ENCODE peak calls at places on chromosomes 11 and 22, in six cellular contexts. K, R, O, T, D and U are unnamed samples.

GRCh38 chr11:70530010-70530409 is 131.7 kb downstream of the CTTN start:
- DNase-seq in K (no peak), R (no peak), O (no peak), T (no peak), D (no peak), U (no peak)

GRCh38 chr11:123300874-123301695 is 106.0 kb upstream of the CLMP start:
- DNase-seq in K (peak), R (no peak), O (no peak), T (no peak), D (no peak), U (no peak)

GRCh38 chr22:28710112-28710888 is 30.7 kb upstream of the TTC28 start:
- DNase-seq in K (peak), R (no peak), O (no peak), T (no peak), D (no peak), U (no peak)

GRCh38 chr11:129163714-129164164 is 28.4 kb downstream of the ARHGAP32 start:
- DNase-seq in K (no peak), R (no peak), O (no peak), T (no peak), D (no peak), U (no peak)

GRCh38 chr22:49941507-49942316 is 18.9 kb upstream of the PIM3 start:
- DNase-seq in K (no peak), R (no peak), O (no peak), T (no peak), D (no peak), U (no peak)

GRCh38 chr11:28086569-28086968 is 21.4 kb downstream of the KIF18A start:
- DNase-seq in K (peak), R (no peak), O (no peak), T (no peak), D (no peak), U (no peak)

GRCh38 chr11:1281974-1282365 is 27.5 kb downstream of the TOLLIP start:
- DNase-seq in K (no peak), R (no peak), O (no peak), T (no peak), D (no peak), U (no peak)

GRCh38 chr11:65646921-65647701 is 9.2 kb downstream of the SIPA1 start:
- DNase-seq in K (peak), R (peak), O (no peak), T (no peak), D (no peak), U (no peak)

GRCh38 chr11:35040221-35040942 is 98.6 kb upstream of the CD44 start:
- DNase-seq in K (peak), R (no peak), O (no peak), T (no peak), D (peak), U (no peak)